ENCODE peak calls at places on chromosomes 1 and 21, in four cellular contexts. V is K562, E is IMR-90, K is GM12878. N is an unnamed sample.

GRCh38 chr21:29196021-29196663 is 65.7 kb downstream of the MAP3K7CL start:
- DNase-seq in V (peak), E (peak), K (peak), N (peak)

GRCh38 chr1:12617511-12617900 is 504 bp downstream of the DHRS3 start:
- DNase-seq in V (no peak), E (no peak), K (no peak), N (no peak)

GRCh38 chr21:46116189-46116845 is 18.4 kb downstream of the COL6A2 start:
- DNase-seq in V (no peak), E (no peak), K (no peak), N (no peak)

GRCh38 chr1:118254001-118254400 is 69.0 kb upstream of the SPAG17 start:
- DNase-seq in V (no peak), E (no peak), K (no peak), N (no peak)

GRCh38 chr1:236168716-236169429 is 26.5 kb downstream of the GPR137B start:
- DNase-seq in V (no peak), E (peak), K (no peak), N (peak)

GRCh38 chr1:1628656-1629429 is 3.1 kb upstream of the MMP23B start:
- DNase-seq in V (no peak), E (no peak), K (no peak), N (no peak)

GRCh38 chr1:77220687-77221463 is 1.6 kb upstream of the PIGK start:
- DNase-seq in V (no peak), E (peak), K (no peak), N (peak)

GRCh38 chr1:19424651-19425570 is 60.4 kb downstream of the CAPZB start:
- DNase-seq in V (no peak), E (no peak), K (no peak), N (no peak)

GRCh38 chr1:21759182-21759581 is 23.8 kb downstream of the USP48 start:
- DNase-seq in V (no peak), E (no peak), K (no peak), N (no peak)

GRCh38 chr1:201739492-201740085 is 89.4 kb upstream of the IPO9 start:
- DNase-seq in V (no peak), E (no peak), K (no peak), N (no peak)

GRCh38 chr1:165902565-165902964 is 75.2 kb downstream of the UCK2 start:
- DNase-seq in V (no peak), E (no peak), K (no peak), N (no peak)
- TF ChIP-seq ELK1 in V (no peak), E (no peak), K (no peak), N (no peak)

GRCh38 chr1:220876511-220877347 is 2.5 kb upstream of the HLX start:
- DNase-seq in V (no peak), E (no peak), K (no peak), N (no peak)
- TF ChIP-seq ELK1 in V (no peak), E (no peak), K (no peak), N (no peak)

DNA sequence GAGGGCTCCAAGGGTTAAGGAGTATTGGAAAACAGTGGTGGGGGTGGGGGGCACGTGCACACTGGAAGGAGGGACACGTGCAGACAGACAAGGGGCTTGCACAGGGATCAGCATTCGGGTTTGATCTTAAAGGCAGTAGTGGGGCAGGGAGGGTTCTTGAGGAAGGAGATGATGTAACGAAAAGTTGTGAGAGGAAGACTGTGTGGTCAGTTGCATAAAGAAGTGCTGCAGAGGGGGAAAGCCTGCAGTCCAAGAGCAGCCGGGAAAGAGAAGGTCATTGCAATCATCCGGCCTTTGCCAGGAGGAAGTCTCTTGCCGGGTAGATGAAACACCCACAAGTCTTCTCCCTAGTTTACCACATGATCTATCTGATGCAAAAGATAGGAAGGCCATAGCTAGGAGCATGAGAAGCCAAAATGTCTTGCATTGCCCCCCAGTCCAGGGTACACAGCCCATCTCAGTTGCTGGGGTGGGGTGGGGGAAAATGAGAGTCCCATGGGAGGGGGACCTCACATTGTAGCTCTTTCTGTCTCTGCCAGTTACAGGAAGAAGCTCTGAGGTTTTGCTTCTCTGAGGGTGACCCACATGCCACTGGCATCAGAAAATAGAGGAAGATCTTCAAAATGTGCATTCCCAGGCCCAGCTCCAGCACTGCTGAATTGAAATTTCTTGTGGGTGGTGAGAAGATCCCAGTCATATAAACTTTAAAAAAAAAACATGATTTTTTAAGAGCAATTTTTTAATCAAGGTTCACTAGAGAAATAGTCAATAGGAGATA is 202.5 kb upstream of the RAB4A start:
- DNase-seq in V (no peak), E (no peak), K (no peak), N (peak)
- TF ChIP-seq ELK1 in V (no peak), E (no peak), K (no peak), N (no peak)

GRCh38 chr1:20617157-20617487 is 16.1 kb upstream of the PINK1 start:
- DNase-seq in V (no peak), E (no peak), K (no peak), N (no peak)

GRCh38 chr1:20615946-20616345 is 17.3 kb upstream of the PINK1 start:
- DNase-seq in V (no peak), E (no peak), K (no peak), N (no peak)

GRCh38 chr1:20618550-20618949 is 14.7 kb upstream of the PINK1 start:
- DNase-seq in V (no peak), E (no peak), K (no peak), N (no peak)

GRCh38 chr1:20614130-20614579 is 19.1 kb upstream of the PINK1 start:
- DNase-seq in V (no peak), E (no peak), K (no peak), N (no peak)

GRCh38 chr1:20616468-20617156 is 16.6 kb upstream of the PINK1 start:
- DNase-seq in V (no peak), E (peak), K (no peak), N (no peak)
- TF ChIP-seq ELK1 in V (no peak), E (no peak), K (no peak), N (no peak)

GRCh38 chr1:109275706-109276345 is 7.1 kb downstream of the PSRC1 start:
- DNase-seq in V (peak), E (peak), K (no peak), N (no peak)

GRCh38 chr1:109279615-109280278 is 3.2 kb downstream of the PSRC1 start:
- DNase-seq in V (no peak), E (no peak), K (no peak), N (no peak)

GRCh38 chr1:109280768-109281356 is 2.1 kb downstream of the PSRC1 start:
- DNase-seq in V (no peak), E (no peak), K (no peak), N (no peak)

GRCh38 chr1:109274533-109275476 is 8.1 kb downstream of the PSRC1 start:
- DNase-seq in V (peak), E (peak), K (no peak), N (peak)

GRCh38 chr1:109277434-109278204 is 5.3 kb downstream of the PSRC1 start:
- DNase-seq in V (peak), E (peak), K (peak), N (peak)
- TF ChIP-seq ELK1 in V (no peak), E (no peak), K (no peak), N (no peak)